ENCODE peak calls at places on chromosomes 4 and X, in five cellular contexts. P is SW 1271; N is D341Med; A is effector CD8-positive, alpha-beta T cell; M is adipocyte. S is an unnamed sample.

GRCh38 chr4:7768736-7769135 is 170.9 kb downstream of the AFAP1 start:
- DNase-seq in P (no peak), N (no peak), A (no peak), M (no peak), S (no peak)

GRCh38 chrX:65933085-65933589 is 106.7 kb downstream of the VSIG4 start:
- DNase-seq in P (no peak), N (no peak), A (no peak), M (no peak), S (peak; percentile 7)

GRCh38 chr4:185341841-185342240 is 53.9 kb downstream of the LRP2BP start:
- DNase-seq in P (no peak), N (no peak), A (no peak), M (no peak), S (no peak)

GRCh38 chr4:68447201-68447600 is at the start of gene TMPRSS11E:
- DNase-seq in P (no peak), N (no peak), A (no peak), M (no peak), S (no peak)

GRCh38 chr4:177163532-177163931 is 146.1 kb upstream of the NEIL3 start:
- DNase-seq in P (no peak), N (no peak), A (no peak), M (no peak), S (no peak)

GRCh38 chr4:73989928-73990327 is 1.9 kb upstream of the PPBP start:
- DNase-seq in P (no peak), N (no peak), A (no peak), M (no peak), S (no peak)

GRCh38 chrX:78321809-78322208 is 5.6 kb downstream of the CYSLTR1 start:
- DNase-seq in P (no peak), N (no peak), A (no peak), M (no peak), S (no peak)

GRCh38 chr4:139628184-139629012 is 37.2 kb upstream of the MGST2 start:
- DNase-seq in P (no peak), N (peak; percentile 66), A (no peak), M (no peak), S (no peak)

GRCh38 chr4:106306561-106306960 is 9.4 kb downstream of the TBCK start:
- DNase-seq in P (no peak), N (no peak), A (no peak), M (no peak), S (no peak)

GRCh38 chr4:2837110-2837903 is 6.3 kb upstream of the ADD1 start:
- DNase-seq in P (no peak), N (no peak), A (no peak), M (no peak), S (no peak)

GRCh38 chrX:130114141-130114561 is 3.9 kb upstream of the ELF4 start:
- DNase-seq in P (no peak), N (no peak), A (no peak), M (no peak), S (no peak)

GRCh38 chrX:10568428-10568827 is 52.0 kb downstream of the MID1 start:
- DNase-seq in P (no peak), N (no peak), A (no peak), M (no peak), S (no peak)

GRCh38 chr4:75547647-75548387 is 8.0 kb upstream of the ODAPH start:
- DNase-seq in P (no peak), N (no peak), A (no peak), M (no peak), S (no peak)

GRCh38 chrX:150238656-150239382 is 124.3 kb upstream of the MAMLD1 start:
- DNase-seq in P (no peak), N (no peak), A (no peak), M (no peak), S (no peak)

GRCh38 chrX:81195712-81196111 is 6.0 kb downstream of the HMGN5 start:
- DNase-seq in P (peak; percentile 24), N (peak; percentile 40), A (peak; percentile 39), M (peak; percentile 63), S (peak; percentile 42)

GRCh38 chr4:57020467-57021101 is 41.9 kb downstream of the POLR2B start:
- DNase-seq in P (peak; percentile 73), N (no peak), A (no peak), M (peak; percentile 68), S (no peak)

GRCh38 chr4:143512978-143513313 is 556 bp upstream of the SMARCA5 start:
- DNase-seq in P (no peak), N (no peak), A (peak; percentile 83), M (no peak), S (no peak)

GRCh38 chr4:19437008-19437407 is 814.7 kb upstream of the SLIT2 start:
- DNase-seq in P (no peak), N (no peak), A (no peak), M (no peak), S (no peak)

GRCh38 chrX:123696334-123696733 is 36.5 kb downstream of the THOC2 start:
- DNase-seq in P (no peak), N (no peak), A (no peak), M (no peak), S (no peak)

GRCh38 chr4:2688281-2688680 is 67.9 kb downstream of the TNIP2 start:
- DNase-seq in P (no peak), N (no peak), A (no peak), M (no peak), S (no peak)

GRCh38 chrX:155065035-155065734 is 5.8 kb downstream of the CMC4 start:
- DNase-seq in P (no peak), N (no peak), A (no peak), M (peak; percentile 24), S (no peak)

GRCh38 chrX:30791296-30792278 is 97.5 kb downstream of the TAB3 start:
- DNase-seq in P (no peak), N (no peak), A (no peak), M (no peak), S (no peak)

GRCh38 chr4:39565925-39566630 is 38.8 kb upstream of the UGDH start:
- DNase-seq in P (no peak), N (no peak), A (no peak), M (peak; percentile 70), S (no peak)

GRCh38 chrX:44785652-44786051 is 58.2 kb upstream of the DUSP21 start:
- DNase-seq in P (no peak), N (no peak), A (no peak), M (peak; percentile 17), S (no peak)

GRCh38 chrX:148555101-148555500 is 54.7 kb downstream of the AFF2 start:
- DNase-seq in P (no peak), N (peak; percentile 36), A (no peak), M (no peak), S (no peak)

GRCh38 chrX:46381630-46382029 is 163.6 kb downstream of the ZNF674 start:
- DNase-seq in P (peak; percentile 14), N (peak; percentile 35), A (no peak), M (peak; percentile 15), S (peak; percentile 33)

GRCh38 chr4:114316789-114317188 is 281.8 kb upstream of the UGT8 start:
- DNase-seq in P (no peak), N (no peak), A (no peak), M (no peak), S (no peak)

GRCh38 chr4:149765630-149766029 is 50.0 kb downstream of the IQCM start:
- DNase-seq in P (peak; percentile 10), N (no peak), A (no peak), M (peak; percentile 48), S (no peak)

GRCh38 chr4:47933798-47934197 is 19.4 kb upstream of the NFXL1 start:
- DNase-seq in P (peak; percentile 36), N (peak; percentile 40), A (no peak), M (peak; percentile 85), S (peak; percentile 24)

GRCh38 chr4:791866-792630 is 33.9 kb downstream of the CPLX1 start:
- DNase-seq in P (no peak), N (peak; percentile 20), A (no peak), M (peak; percentile 37), S (no peak)

GRCh38 chrX:38318606-38319005 is 8.7 kb downstream of the RPGR start:
- DNase-seq in P (no peak), N (no peak), A (no peak), M (no peak), S (no peak)

GRCh38 chrX:153642655-153643430 is 4.2 kb upstream of the DUSP9 start:
- DNase-seq in P (no peak), N (peak; percentile 21), A (no peak), M (no peak), S (no peak)

GRCh38 chrX:6002056-6002455 is 226.6 kb downstream of the NLGN4X start:
- DNase-seq in P (no peak), N (no peak), A (no peak), M (no peak), S (no peak)

GRCh38 chr4:124943145-124943889 is 230.8 kb upstream of the ANKRD50 start:
- DNase-seq in P (peak; percentile 69), N (no peak), A (no peak), M (peak; percentile 38), S (no peak)

GRCh38 chrX:14420876-14421275 is 108.5 kb upstream of the GLRA2 start:
- DNase-seq in P (no peak), N (no peak), A (no peak), M (no peak), S (no peak)

GRCh38 chr4:17814140-17814539 is 3.4 kb downstream of the NCAPG start:
- DNase-seq in P (no peak), N (no peak), A (no peak), M (no peak), S (no peak)

GRCh38 chr4:26330186-26330787 is 9.5 kb downstream of the RBPJ start:
- DNase-seq in P (peak; percentile 68), N (peak; percentile 46), A (no peak), M (peak; percentile 84), S (peak; percentile 41)